ENCODE peak calls at places on chromosomes 3 and 15, in seven cellular contexts. O is aorta, N is astrocyte of the spinal cord, J is cardiac fibroblast, E is lower leg skin, U is adipocyte, L is kidney. Y is an unnamed sample.

GRCh38 chr3:126498936-126499335 is 18.6 kb downstream of the UROC1 start:
- DNase-seq in O (peak), N (no peak), J (no peak), E (no peak), U (no peak), L (peak), Y (no peak)

GRCh38 chr15:69491051-69491505 is 38.5 kb downstream of the RPLP1 start:
- DNase-seq in O (peak), N (no peak), J (no peak), E (peak), U (no peak), L (no peak), Y (no peak)

GRCh38 chr15:70376031-70376928 is 278.6 kb upstream of the TLE3 start:
- DNase-seq in O (no peak), N (no peak), J (peak), E (peak), U (no peak), L (no peak), Y (no peak)

GRCh38 chr15:98842973-98843285 is 164.7 kb downstream of the PGPEP1L start:
- DNase-seq in O (no peak), N (no peak), J (no peak), E (no peak), U (no peak), L (no peak), Y (no peak)

GRCh38 chr15:41897327-41897726 is 3.5 kb upstream of the SPTBN5 start:
- DNase-seq in O (no peak), N (no peak), J (no peak), E (no peak), U (no peak), L (no peak), Y (no peak)

GRCh38 chr3:123342631-123343080 is 106.2 kb downstream of the ADCY5 start:
- DNase-seq in O (no peak), N (no peak), J (no peak), E (no peak), U (no peak), L (peak), Y (no peak)

GRCh38 chr3:129552287-129553050 is 9.5 kb downstream of the H1-8 start:
- DNase-seq in O (no peak), N (no peak), J (no peak), E (no peak), U (no peak), L (no peak), Y (no peak)

GRCh38 chr15:57667171-57667924 is 39.2 kb upstream of the POLR2M start:
- DNase-seq in O (no peak), N (peak), J (peak), E (no peak), U (peak), L (no peak), Y (no peak)

GRCh38 chr15:88476635-88477038 is 9.1 kb downstream of the MRPS11 start:
- DNase-seq in O (no peak), N (peak), J (peak), E (peak), U (peak), L (no peak), Y (peak)

GRCh38 chr15:30953731-30954378 is 37.6 kb downstream of the MTMR10 start:
- DNase-seq in O (no peak), N (peak), J (peak), E (no peak), U (peak), L (peak), Y (no peak)

GRCh38 chr15:28955160-28955502 is 69.4 kb downstream of the APBA2 start:
- DNase-seq in O (no peak), N (peak), J (peak), E (peak), U (no peak), L (no peak), Y (no peak)

GRCh38 chr15:41926184-41927056 is 32.6 kb upstream of the SPTBN5 start:
- DNase-seq in O (no peak), N (no peak), J (peak), E (no peak), U (no peak), L (no peak), Y (no peak)

GRCh38 chr15:100919481-100920405 is 586 bp downstream of the LRRK1 start:
- DNase-seq in O (peak), N (peak), J (peak), E (peak), U (peak), L (no peak), Y (peak)

GRCh38 chr15:93955197-93955596 is 276.2 kb upstream of the MCTP2 start:
- DNase-seq in O (no peak), N (no peak), J (no peak), E (no peak), U (no peak), L (no peak), Y (no peak)

GRCh38 chr3:106193876-106194275 is 325.1 kb upstream of the CBLB start:
- DNase-seq in O (no peak), N (no peak), J (no peak), E (no peak), U (no peak), L (no peak), Y (no peak)

GRCh38 chr15:70427120-70427519 is 329.4 kb upstream of the TLE3 start:
- DNase-seq in O (no peak), N (no peak), J (no peak), E (no peak), U (peak), L (no peak), Y (no peak)

GRCh38 chr3:106349191-106349881 is 480.5 kb upstream of the CBLB start:
- DNase-seq in O (no peak), N (no peak), J (no peak), E (no peak), U (no peak), L (no peak), Y (no peak)

GRCh38 chr15:72200395-72201237 is 3.0 kb upstream of the GRAMD2A start:
- DNase-seq in O (no peak), N (no peak), J (no peak), E (no peak), U (no peak), L (peak), Y (no peak)

GRCh38 chr3:134754768-134755559 is 40.1 kb upstream of the EPHB1 start:
- DNase-seq in O (peak), N (peak), J (peak), E (no peak), U (peak), L (no peak), Y (peak)

GRCh38 chr15:27097506-27097905 is 126.5 kb downstream of the GABRG3 start:
- DNase-seq in O (no peak), N (no peak), J (no peak), E (no peak), U (no peak), L (no peak), Y (no peak)

GRCh38 chr15:97902140-97902780 is 58.2 kb upstream of the ARRDC4 start:
- DNase-seq in O (no peak), N (no peak), J (peak), E (no peak), U (no peak), L (no peak), Y (no peak)

GRCh38 chr3:171838218-171838720 is 4.9 kb upstream of the TMEM212 start:
- DNase-seq in O (peak), N (peak), J (peak), E (no peak), U (peak), L (peak), Y (no peak)

GRCh38 chr3:168624195-168624594 is 528.5 kb upstream of the GOLIM4 start:
- DNase-seq in O (no peak), N (no peak), J (no peak), E (no peak), U (no peak), L (no peak), Y (no peak)

GRCh38 chr3:100891033-100891432 is 102.2 kb downstream of the ABI3BP start:
- DNase-seq in O (no peak), N (peak), J (peak), E (no peak), U (peak), L (no peak), Y (no peak)

GRCh38 chr3:140848675-140849074 is 93.0 kb upstream of the SLC25A36 start:
- DNase-seq in O (no peak), N (no peak), J (no peak), E (no peak), U (no peak), L (no peak), Y (no peak)

GRCh38 chr3:317012-317411 is 120.4 kb downstream of the CHL1 start:
- DNase-seq in O (no peak), N (no peak), J (no peak), E (no peak), U (no peak), L (no peak), Y (no peak)

GRCh38 chr15:78177447-78177873 is 28.3 kb downstream of the IDH3A start:
- DNase-seq in O (no peak), N (peak), J (peak), E (peak), U (peak), L (no peak), Y (peak)

GRCh38 chr15:52010633-52011595 is 8.1 kb upstream of the MAPK6 start:
- DNase-seq in O (no peak), N (peak), J (peak), E (no peak), U (peak), L (no peak), Y (no peak)

GRCh38 chr3:194138732-194139084 is 2.8 kb downstream of the HES1 start:
- DNase-seq in O (no peak), N (no peak), J (no peak), E (no peak), U (no peak), L (no peak), Y (no peak)
- H3K4me3 ChIP-seq in O (no peak), N (peak), J (peak), E (no peak), U (peak), L (peak), Y (no peak)

GRCh38 chr3:58150130-58150663 is 60.6 kb downstream of the DNASE1L3 start:
- DNase-seq in O (no peak), N (no peak), J (no peak), E (no peak), U (peak), L (no peak), Y (no peak)
- H3K4me3 ChIP-seq in O (no peak), N (no peak), J (no peak), E (no peak), U (no peak), L (no peak), Y (no peak)

DNA sequence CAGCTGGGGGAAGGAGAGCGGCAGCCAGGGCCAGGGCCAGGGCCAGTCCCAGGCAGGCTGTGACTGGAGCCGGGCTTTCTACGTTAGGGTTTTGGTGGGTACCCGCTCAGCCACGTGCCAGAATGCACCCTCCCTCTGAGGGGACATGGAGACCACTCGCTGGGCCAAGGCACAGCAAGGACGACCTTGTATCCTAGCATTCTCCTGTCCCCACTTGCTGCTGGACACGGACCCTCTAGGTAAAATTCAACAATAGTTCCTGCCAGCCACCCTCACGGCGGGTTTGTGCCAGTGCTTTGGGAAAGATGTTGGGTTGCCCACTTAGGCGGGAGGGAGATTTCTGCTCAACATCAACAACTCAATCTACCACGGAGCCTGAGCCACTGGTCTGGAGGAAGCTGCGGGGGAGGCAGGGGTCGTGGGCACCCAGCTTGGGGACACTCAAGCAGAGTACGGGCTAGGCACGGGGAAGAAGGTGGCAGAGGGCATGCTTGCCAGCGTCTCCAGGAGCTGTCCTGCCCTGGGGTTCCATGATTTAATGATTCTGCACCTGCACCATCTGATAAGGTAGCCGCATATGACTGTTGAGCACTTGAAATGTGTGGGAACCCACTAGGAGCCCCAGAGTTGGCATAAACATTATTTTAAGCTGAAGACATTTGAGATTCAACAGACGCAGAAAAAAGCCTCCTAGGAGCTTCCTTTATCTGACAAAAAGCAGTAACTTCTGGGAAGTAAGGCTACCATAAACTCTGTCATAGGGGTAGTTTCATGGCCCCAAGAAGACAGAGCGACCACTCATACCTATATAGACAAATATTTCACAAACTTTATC is 22.5 kb upstream of the C15orf39 start:
- DNase-seq in O (no peak), N (no peak), J (no peak), E (no peak), U (no peak), L (no peak), Y (no peak)
- H3K4me3 ChIP-seq in O (peak), N (no peak), J (no peak), E (no peak), U (peak), L (peak), Y (no peak)

GRCh38 chr3:52428151-52429005 is 16.5 kb downstream of the SEMA3G start:
- DNase-seq in O (no peak), N (peak), J (peak), E (peak), U (peak), L (peak), Y (peak)

GRCh38 chr3:52430416-52430810 is 14.5 kb downstream of the SEMA3G start:
- DNase-seq in O (no peak), N (no peak), J (no peak), E (peak), U (no peak), L (peak), Y (no peak)

GRCh38 chr3:52431459-52432223 is 13.3 kb downstream of the SEMA3G start:
- DNase-seq in O (no peak), N (no peak), J (no peak), E (peak), U (no peak), L (peak), Y (no peak)

GRCh38 chr3:52429779-52430415 is 15.0 kb downstream of the SEMA3G start:
- DNase-seq in O (no peak), N (no peak), J (peak), E (peak), U (no peak), L (peak), Y (no peak)

DNA sequence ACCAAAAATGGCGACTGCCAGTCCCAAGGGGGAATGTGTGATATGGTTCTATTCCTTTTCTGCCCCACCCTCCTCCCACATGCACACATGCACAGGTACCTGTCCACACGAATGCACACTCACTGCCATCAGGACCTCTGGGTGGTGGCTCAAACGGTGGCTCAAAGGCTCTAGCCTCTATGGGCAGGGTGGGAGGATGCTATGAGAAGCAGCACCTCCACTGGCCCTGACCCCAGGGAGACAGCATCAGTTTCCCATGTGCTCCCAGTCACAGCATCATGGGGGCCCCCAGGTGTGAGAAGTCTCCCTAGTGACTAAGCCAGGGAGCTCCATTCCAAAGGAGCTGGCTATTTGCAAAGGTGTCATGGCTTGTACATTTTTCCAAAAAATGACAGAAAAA is 15.9 kb downstream of the SEMA3G start:
- DNase-seq in O (no peak), N (no peak), J (no peak), E (peak), U (no peak), L (peak), Y (peak)
- H3K4me3 ChIP-seq in O (no peak), N (no peak), J (no peak), E (no peak), U (no peak), L (no peak), Y (no peak)

GRCh38 chr15:90059208-90059985 is 42.9 kb downstream of the IDH2 start:
- DNase-seq in O (peak), N (no peak), J (no peak), E (no peak), U (no peak), L (peak), Y (no peak)
- H3K4me3 ChIP-seq in O (no peak), N (no peak), J (no peak), E (no peak), U (no peak), L (no peak), Y (no peak)

DNA sequence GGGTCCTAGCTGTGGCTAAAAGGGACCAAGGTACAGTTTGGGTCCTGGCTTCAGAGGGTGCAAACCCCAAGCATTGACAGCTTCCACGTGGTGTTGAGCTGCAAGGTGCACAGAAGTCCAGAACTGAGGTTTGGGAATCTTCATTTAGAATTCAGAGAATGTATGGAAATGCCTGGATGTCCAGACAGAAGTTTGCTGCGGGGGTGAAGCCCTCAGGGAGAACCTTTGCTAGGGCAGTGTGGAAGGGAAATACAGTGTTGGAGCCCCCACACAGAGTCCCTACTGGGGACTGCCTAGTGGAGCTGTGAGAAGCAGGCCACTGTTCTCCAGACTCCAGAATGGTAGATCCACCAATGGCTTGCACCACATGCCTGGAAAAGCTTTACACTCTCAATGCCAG is 17.9 kb downstream of the RNF13 start:
- DNase-seq in O (no peak), N (no peak), J (no peak), E (no peak), U (no peak), L (no peak), Y (no peak)
- H3K4me3 ChIP-seq in O (no peak), N (no peak), J (no peak), E (no peak), U (no peak), L (no peak), Y (no peak)

GRCh38 chr3:28745436-28745835 is 396.8 kb upstream of the AZI2 start:
- DNase-seq in O (no peak), N (no peak), J (peak), E (no peak), U (peak), L (no peak), Y (no peak)
- H3K4me3 ChIP-seq in O (no peak), N (no peak), J (no peak), E (no peak), U (no peak), L (no peak), Y (no peak)

Y was measured in WERI-Rb-1.